ENCODE peak calls at places on chromosome 10, in seven cellular contexts. One of them, this sample, is unnamed.

GRCh38 chr10:123491692-123492415 is 174.3 kb upstream of the GPR26 start:
- DNase-seq in retinal pigment epithelial cell: no peak
- DNase-seq in fibroblast of lung: no peak
- DNase-seq in mammary epithelial cell: no peak
- DNase-seq in upper lobe of right lung: no peak
- DNase-seq in osteoblast: no peak
- DNase-seq in endothelial cell of umbilical vein: no peak
- DNase-seq in this sample: no peak

GRCh38 chr10:84076047-84076388 is 63.3 kb upstream of the GHITM start:
- DNase-seq in retinal pigment epithelial cell: peak
- DNase-seq in fibroblast of lung: peak
- DNase-seq in mammary epithelial cell: peak
- DNase-seq in upper lobe of right lung: no peak
- DNase-seq in osteoblast: peak
- DNase-seq in endothelial cell of umbilical vein: no peak
- DNase-seq in this sample: peak

GRCh38 chr10:15059914-15060313 is 16.2 kb downstream of the OLAH start:
- DNase-seq in retinal pigment epithelial cell: no peak
- DNase-seq in fibroblast of lung: no peak
- DNase-seq in mammary epithelial cell: no peak
- DNase-seq in upper lobe of right lung: no peak
- DNase-seq in osteoblast: no peak
- DNase-seq in endothelial cell of umbilical vein: no peak
- DNase-seq in this sample: no peak

GRCh38 chr10:24820616-24821015 is 96.9 kb upstream of the ARHGAP21 start:
- DNase-seq in retinal pigment epithelial cell: peak
- DNase-seq in fibroblast of lung: peak
- DNase-seq in mammary epithelial cell: peak
- DNase-seq in upper lobe of right lung: no peak
- DNase-seq in osteoblast: no peak
- DNase-seq in endothelial cell of umbilical vein: no peak
- DNase-seq in this sample: no peak

GRCh38 chr10:97204826-97205679 is 19.3 kb upstream of the SLIT1 start:
- DNase-seq in retinal pigment epithelial cell: no peak
- DNase-seq in fibroblast of lung: no peak
- DNase-seq in mammary epithelial cell: no peak
- DNase-seq in upper lobe of right lung: no peak
- DNase-seq in osteoblast: no peak
- DNase-seq in endothelial cell of umbilical vein: no peak
- DNase-seq in this sample: no peak

GRCh38 chr10:72001026-72001380 is 36.8 kb downstream of the CHST3 start:
- DNase-seq in retinal pigment epithelial cell: no peak
- DNase-seq in fibroblast of lung: no peak
- DNase-seq in mammary epithelial cell: no peak
- DNase-seq in upper lobe of right lung: no peak
- DNase-seq in osteoblast: peak
- DNase-seq in endothelial cell of umbilical vein: peak
- DNase-seq in this sample: peak

GRCh38 chr10:112213836-112214235 is 30.3 kb upstream of the GPAM start:
- DNase-seq in retinal pigment epithelial cell: no peak
- DNase-seq in fibroblast of lung: no peak
- DNase-seq in mammary epithelial cell: no peak
- DNase-seq in upper lobe of right lung: no peak
- DNase-seq in osteoblast: no peak
- DNase-seq in endothelial cell of umbilical vein: no peak
- DNase-seq in this sample: peak

GRCh38 chr10:35058134-35058533 is 32.0 kb downstream of the CUL2 start:
- DNase-seq in retinal pigment epithelial cell: peak
- DNase-seq in fibroblast of lung: peak
- DNase-seq in mammary epithelial cell: peak
- DNase-seq in upper lobe of right lung: no peak
- DNase-seq in osteoblast: peak
- DNase-seq in endothelial cell of umbilical vein: peak
- DNase-seq in this sample: peak

GRCh38 chr10:44853148-44853734 is 57.9 kb upstream of the TMEM72 start:
- DNase-seq in retinal pigment epithelial cell: no peak
- DNase-seq in fibroblast of lung: peak
- DNase-seq in mammary epithelial cell: no peak
- DNase-seq in upper lobe of right lung: no peak
- DNase-seq in osteoblast: peak
- DNase-seq in endothelial cell of umbilical vein: peak
- DNase-seq in this sample: peak

GRCh38 chr10:100775346-100775745 is 30.0 kb downstream of the PAX2 start:
- DNase-seq in retinal pigment epithelial cell: no peak
- DNase-seq in fibroblast of lung: no peak
- DNase-seq in mammary epithelial cell: no peak
- DNase-seq in upper lobe of right lung: no peak
- DNase-seq in osteoblast: peak
- DNase-seq in endothelial cell of umbilical vein: no peak
- DNase-seq in this sample: peak

GRCh38 chr10:75117996-75118395 is 6.5 kb downstream of the SAMD8 start:
- DNase-seq in retinal pigment epithelial cell: no peak
- DNase-seq in fibroblast of lung: no peak
- DNase-seq in mammary epithelial cell: no peak
- DNase-seq in upper lobe of right lung: no peak
- DNase-seq in osteoblast: peak
- DNase-seq in endothelial cell of umbilical vein: no peak
- DNase-seq in this sample: peak

GRCh38 chr10:69445094-69445493 is 6.2 kb upstream of the TSPAN15 start:
- DNase-seq in retinal pigment epithelial cell: no peak
- DNase-seq in fibroblast of lung: no peak
- DNase-seq in mammary epithelial cell: no peak
- DNase-seq in upper lobe of right lung: peak
- DNase-seq in osteoblast: no peak
- DNase-seq in endothelial cell of umbilical vein: no peak
- DNase-seq in this sample: no peak

GRCh38 chr10:29309465-29309864 is 20.6 kb downstream of the LYZL1 start:
- DNase-seq in retinal pigment epithelial cell: no peak
- DNase-seq in fibroblast of lung: no peak
- DNase-seq in mammary epithelial cell: no peak
- DNase-seq in upper lobe of right lung: no peak
- DNase-seq in osteoblast: no peak
- DNase-seq in endothelial cell of umbilical vein: no peak
- DNase-seq in this sample: no peak

GRCh38 chr10:29780096-29780495 is 145.3 kb upstream of the SVIL start:
- DNase-seq in retinal pigment epithelial cell: no peak
- DNase-seq in fibroblast of lung: no peak
- DNase-seq in mammary epithelial cell: no peak
- DNase-seq in upper lobe of right lung: no peak
- DNase-seq in osteoblast: no peak
- DNase-seq in endothelial cell of umbilical vein: peak
- DNase-seq in this sample: no peak

GRCh38 chr10:126398924-126399323 is 10.6 kb upstream of the ADAM12 start:
- DNase-seq in retinal pigment epithelial cell: no peak
- DNase-seq in fibroblast of lung: peak
- DNase-seq in mammary epithelial cell: no peak
- DNase-seq in upper lobe of right lung: no peak
- DNase-seq in osteoblast: no peak
- DNase-seq in endothelial cell of umbilical vein: no peak
- DNase-seq in this sample: peak

GRCh38 chr10:126130291-126130710 is 233.9 kb downstream of the FANK1 start:
- DNase-seq in retinal pigment epithelial cell: no peak
- DNase-seq in fibroblast of lung: peak
- DNase-seq in mammary epithelial cell: no peak
- DNase-seq in upper lobe of right lung: no peak
- DNase-seq in osteoblast: peak
- DNase-seq in endothelial cell of umbilical vein: no peak
- DNase-seq in this sample: peak

GRCh38 chr10:93875032-93875358 is 18.8 kb upstream of the SLC35G1 start:
- DNase-seq in retinal pigment epithelial cell: no peak
- DNase-seq in fibroblast of lung: peak
- DNase-seq in mammary epithelial cell: peak
- DNase-seq in upper lobe of right lung: no peak
- DNase-seq in osteoblast: no peak
- DNase-seq in endothelial cell of umbilical vein: no peak
- DNase-seq in this sample: no peak

GRCh38 chr10:126738001-126738400 is 67.5 kb upstream of the C10orf90 start:
- DNase-seq in retinal pigment epithelial cell: no peak
- DNase-seq in fibroblast of lung: peak
- DNase-seq in mammary epithelial cell: no peak
- DNase-seq in upper lobe of right lung: no peak
- DNase-seq in osteoblast: no peak
- DNase-seq in endothelial cell of umbilical vein: no peak
- DNase-seq in this sample: no peak

GRCh38 chr10:63628526-63629362 is 107.5 kb downstream of the REEP3 start:
- DNase-seq in retinal pigment epithelial cell: peak
- DNase-seq in fibroblast of lung: peak
- DNase-seq in mammary epithelial cell: peak
- DNase-seq in upper lobe of right lung: peak
- DNase-seq in osteoblast: peak
- DNase-seq in endothelial cell of umbilical vein: peak
- DNase-seq in this sample: peak

GRCh38 chr10:69969961-69970360 is 82.7 kb upstream of the MACROH2A2 start:
- DNase-seq in retinal pigment epithelial cell: no peak
- DNase-seq in fibroblast of lung: no peak
- DNase-seq in mammary epithelial cell: no peak
- DNase-seq in upper lobe of right lung: no peak
- DNase-seq in osteoblast: no peak
- DNase-seq in endothelial cell of umbilical vein: no peak
- DNase-seq in this sample: no peak

GRCh38 chr10:84138478-84139125 is 707 bp upstream of the GHITM start:
- DNase-seq in retinal pigment epithelial cell: no peak
- DNase-seq in fibroblast of lung: no peak
- DNase-seq in mammary epithelial cell: no peak
- DNase-seq in upper lobe of right lung: no peak
- DNase-seq in osteoblast: no peak
- DNase-seq in endothelial cell of umbilical vein: no peak
- DNase-seq in this sample: no peak

GRCh38 chr10:72087392-72087968 is 871 bp downstream of the SPOCK2 start:
- DNase-seq in retinal pigment epithelial cell: no peak
- DNase-seq in fibroblast of lung: no peak
- DNase-seq in mammary epithelial cell: no peak
- DNase-seq in upper lobe of right lung: no peak
- DNase-seq in osteoblast: no peak
- DNase-seq in endothelial cell of umbilical vein: no peak
- DNase-seq in this sample: no peak

GRCh38 chr10:130934333-130935035 is 377.0 kb downstream of the TCERG1L start:
- DNase-seq in retinal pigment epithelial cell: no peak
- DNase-seq in fibroblast of lung: no peak
- DNase-seq in mammary epithelial cell: no peak
- DNase-seq in upper lobe of right lung: no peak
- DNase-seq in osteoblast: no peak
- DNase-seq in endothelial cell of umbilical vein: no peak
- DNase-seq in this sample: no peak

DNA sequence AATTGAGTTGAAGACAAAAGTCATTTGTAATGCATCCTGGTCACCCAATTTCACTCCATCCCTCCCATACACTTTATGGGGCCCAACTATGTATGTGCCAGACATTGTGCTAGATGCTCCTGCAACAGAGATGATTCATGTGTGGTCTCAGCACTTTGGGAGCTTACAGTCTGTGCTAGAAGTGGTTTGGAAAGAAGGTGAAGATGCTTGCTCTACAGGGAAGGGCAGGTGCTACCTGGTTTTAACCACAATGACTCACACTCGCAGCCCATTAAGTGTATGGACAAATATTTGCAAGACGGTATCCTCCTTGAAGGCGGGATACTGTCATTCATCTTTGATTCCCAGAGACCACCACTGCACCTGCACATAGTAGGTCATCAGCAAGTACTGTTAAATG is 257.6 kb downstream of the OTUD1 start:
- DNase-seq in retinal pigment epithelial cell: no peak
- DNase-seq in fibroblast of lung: no peak
- DNase-seq in mammary epithelial cell: peak
- DNase-seq in upper lobe of right lung: no peak
- DNase-seq in osteoblast: no peak
- DNase-seq in endothelial cell of umbilical vein: no peak
- DNase-seq in this sample: no peak
- TF ChIP-seq CTCF in retinal pigment epithelial cell: no peak
- TF ChIP-seq CTCF in fibroblast of lung: no peak
- TF ChIP-seq CTCF in mammary epithelial cell: no peak
- TF ChIP-seq CTCF in upper lobe of right lung: no peak
- TF ChIP-seq CTCF in osteoblast: no peak
- TF ChIP-seq CTCF in endothelial cell of umbilical vein: no peak
- TF ChIP-seq CTCF in this sample: no peak

DNA sequence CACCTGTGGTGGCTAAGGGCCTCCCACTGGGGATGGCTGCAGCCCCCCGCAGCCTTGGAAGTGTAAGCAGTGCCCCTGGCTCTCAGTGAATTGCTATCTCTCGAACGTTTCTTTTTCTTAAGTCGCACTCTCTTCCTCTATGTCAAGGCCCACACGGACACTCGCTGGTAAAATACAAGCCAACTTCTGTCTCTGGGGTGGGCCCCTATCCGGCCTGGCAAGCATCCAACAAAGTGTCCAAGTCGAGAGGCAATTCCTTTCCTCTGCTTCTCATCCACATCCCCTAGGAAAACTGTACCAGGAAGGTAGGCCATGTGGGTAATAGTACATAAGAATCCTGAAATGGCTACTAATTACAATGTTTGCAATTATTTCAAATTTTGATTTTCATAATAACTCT is 194.9 kb upstream of the MGMT start:
- DNase-seq in retinal pigment epithelial cell: no peak
- DNase-seq in fibroblast of lung: no peak
- DNase-seq in mammary epithelial cell: no peak
- DNase-seq in upper lobe of right lung: no peak
- DNase-seq in osteoblast: no peak
- DNase-seq in endothelial cell of umbilical vein: peak
- DNase-seq in this sample: no peak
- H3K4me3 ChIP-seq in retinal pigment epithelial cell: no peak
- H3K4me3 ChIP-seq in fibroblast of lung: no peak
- H3K4me3 ChIP-seq in mammary epithelial cell: no peak
- H3K4me3 ChIP-seq in upper lobe of right lung: no peak
- H3K4me3 ChIP-seq in osteoblast: no peak
- H3K4me3 ChIP-seq in endothelial cell of umbilical vein: no peak
- H3K4me3 ChIP-seq in this sample: no peak

GRCh38 chr10:46548781-46549090 is 7.7 kb downstream of the GPRIN2 start:
- DNase-seq in retinal pigment epithelial cell: no peak
- DNase-seq in fibroblast of lung: no peak
- DNase-seq in mammary epithelial cell: no peak
- DNase-seq in upper lobe of right lung: no peak
- DNase-seq in osteoblast: no peak
- DNase-seq in endothelial cell of umbilical vein: no peak
- DNase-seq in this sample: no peak

GRCh38 chr10:46547331-46547880 is 9.1 kb downstream of the GPRIN2 start:
- DNase-seq in retinal pigment epithelial cell: no peak
- DNase-seq in fibroblast of lung: no peak
- DNase-seq in mammary epithelial cell: no peak
- DNase-seq in upper lobe of right lung: peak
- DNase-seq in osteoblast: peak
- DNase-seq in endothelial cell of umbilical vein: no peak
- DNase-seq in this sample: no peak

GRCh38 chr10:46546591-46547330 is 9.7 kb downstream of the GPRIN2 start:
- DNase-seq in retinal pigment epithelial cell: no peak
- DNase-seq in fibroblast of lung: no peak
- DNase-seq in mammary epithelial cell: peak
- DNase-seq in upper lobe of right lung: peak
- DNase-seq in osteoblast: peak
- DNase-seq in endothelial cell of umbilical vein: no peak
- DNase-seq in this sample: no peak

GRCh38 chr10:46549171-46550075 is 7.0 kb downstream of the GPRIN2 start:
- DNase-seq in retinal pigment epithelial cell: no peak
- DNase-seq in fibroblast of lung: no peak
- DNase-seq in mammary epithelial cell: no peak
- DNase-seq in upper lobe of right lung: peak
- DNase-seq in osteoblast: peak
- DNase-seq in endothelial cell of umbilical vein: no peak
- DNase-seq in this sample: no peak

GRCh38 chr10:46547881-46548780 is 8.3 kb downstream of the GPRIN2 start:
- DNase-seq in retinal pigment epithelial cell: no peak
- DNase-seq in fibroblast of lung: peak
- DNase-seq in mammary epithelial cell: no peak
- DNase-seq in upper lobe of right lung: peak
- DNase-seq in osteoblast: peak
- DNase-seq in endothelial cell of umbilical vein: no peak
- DNase-seq in this sample: peak
- TF ChIP-seq CTCF in retinal pigment epithelial cell: no peak
- TF ChIP-seq CTCF in fibroblast of lung: no peak
- TF ChIP-seq CTCF in mammary epithelial cell: no peak
- TF ChIP-seq CTCF in upper lobe of right lung: no peak
- TF ChIP-seq CTCF in osteoblast: no peak
- TF ChIP-seq CTCF in endothelial cell of umbilical vein: no peak
- TF ChIP-seq CTCF in this sample: no peak

GRCh38 chr10:132544744-132545658 is 7.4 kb downstream of the INPP5A start:
- DNase-seq in retinal pigment epithelial cell: no peak
- DNase-seq in fibroblast of lung: no peak
- DNase-seq in mammary epithelial cell: no peak
- DNase-seq in upper lobe of right lung: no peak
- DNase-seq in osteoblast: no peak
- DNase-seq in endothelial cell of umbilical vein: no peak
- DNase-seq in this sample: no peak
- H3K4me3 ChIP-seq in retinal pigment epithelial cell: no peak
- H3K4me3 ChIP-seq in fibroblast of lung: no peak
- H3K4me3 ChIP-seq in mammary epithelial cell: no peak
- H3K4me3 ChIP-seq in upper lobe of right lung: peak
- H3K4me3 ChIP-seq in osteoblast: no peak
- H3K4me3 ChIP-seq in endothelial cell of umbilical vein: no peak
- H3K4me3 ChIP-seq in this sample: no peak